ENCODE peak calls at places on chromosomes 12 and 14, in five cellular contexts. M, P, Z, I and N are unnamed samples. For H3K27me3 and H3K4me1, the result is how much of the 10 kb centered on the place peaks cover.

GRCh38 chr12:45324391-45324790 is 108.5 kb downstream of the ANO6 start:
- DNase-seq in M (no peak), P (no peak), Z (no peak), I (no peak), N (no peak)

GRCh38 chr12:28172434-28173030 is 17.7 kb upstream of the CCDC91 start:
- DNase-seq in M (no peak), P (no peak), Z (no peak), I (peak), N (no peak)

GRCh38 chr14:32224731-32225377 is 21.8 kb upstream of the RNU6-8 start:
- DNase-seq in M (no peak), P (no peak), Z (no peak), I (peak), N (no peak)

GRCh38 chr14:99679543-99679942 is 4.6 kb upstream of the CYP46A1 start:
- DNase-seq in M (no peak), P (no peak), Z (no peak), I (no peak), N (no peak)

GRCh38 chr12:31524791-31525495 is 66.0 kb downstream of the DENND5B start:
- DNase-seq in M (no peak), P (no peak), Z (no peak), I (no peak), N (no peak)

GRCh38 chr12:6771509-6772330 is 600 bp upstream of the LAG3 start:
- DNase-seq in M (no peak), P (no peak), Z (no peak), I (no peak), N (no peak)

GRCh38 chr12:1374296-1374695 is 220.1 kb downstream of the FBXL14 start:
- DNase-seq in M (no peak), P (no peak), Z (no peak), I (no peak), N (no peak)

GRCh38 chr14:51209457-51209856 is 30.6 kb upstream of the TMX1 start:
- DNase-seq in M (no peak), P (no peak), Z (no peak), I (no peak), N (no peak)

GRCh38 chr14:89190779-89191513 is 226.1 kb downstream of the FOXN3 start:
- DNase-seq in M (no peak), P (no peak), Z (no peak), I (no peak), N (no peak)

GRCh38 chr12:106000376-106001104 is 138.2 kb downstream of the NUAK1 start:
- DNase-seq in M (no peak), P (no peak), Z (no peak), I (no peak), N (no peak)

GRCh38 chr14:105060751-105061427 is 4.3 kb downstream of the GPR132 start:
- DNase-seq in M (peak), P (peak), Z (peak), I (no peak), N (peak)

GRCh38 chr12:2974560-2974971 is 15.4 kb downstream of the TEAD4 start:
- DNase-seq in M (no peak), P (no peak), Z (no peak), I (no peak), N (no peak)

GRCh38 chr14:91202234-91202974 is 42.1 kb downstream of the GPR68 start:
- DNase-seq in M (peak), P (no peak), Z (no peak), I (no peak), N (peak)

GRCh38 chr12:121036810-121037326 is 2.2 kb downstream of the OASL start:
- DNase-seq in M (no peak), P (no peak), Z (no peak), I (no peak), N (no peak)

GRCh38 chr12:34397591-34398365 is 375.5 kb downstream of the ALG10 start:
- DNase-seq in M (peak), P (peak), Z (no peak), I (no peak), N (peak)

GRCh38 chr12:11719678-11720099 is 70.2 kb downstream of the ETV6 start:
- DNase-seq in M (peak), P (peak), Z (no peak), I (no peak), N (peak)

GRCh38 chr12:69252033-69252432 is 12.7 kb downstream of the CPSF6 start:
- DNase-seq in M (no peak), P (no peak), Z (no peak), I (no peak), N (no peak)

GRCh38 chr12:96448287-96448686 is 41.1 kb upstream of the CFAP54 start:
- DNase-seq in M (no peak), P (no peak), Z (no peak), I (no peak), N (no peak)

GRCh38 chr12:25495336-25496097 is 57.6 kb downstream of the LMNTD1 start:
- DNase-seq in M (no peak), P (no peak), Z (no peak), I (peak), N (no peak)

GRCh38 chr12:108234155-108234554 is 105.0 kb downstream of the CMKLR1 start:
- DNase-seq in M (no peak), P (no peak), Z (no peak), I (no peak), N (no peak)

GRCh38 chr14:57189070-57189469 is 79.6 kb downstream of the EXOC5 start:
- DNase-seq in M (no peak), P (no peak), Z (no peak), I (peak), N (no peak)

GRCh38 chr14:53515264-53515663 is 362.1 kb upstream of the DDHD1 start:
- DNase-seq in M (no peak), P (no peak), Z (no peak), I (no peak), N (no peak)

GRCh38 chr12:124437121-124437520 is 130.3 kb downstream of the NCOR2 start:
- DNase-seq in M (no peak), P (peak), Z (no peak), I (no peak), N (peak)

GRCh38 chr12:72077111-72077820 is 138.6 kb downstream of the TPH2 start:
- DNase-seq in M (no peak), P (no peak), Z (no peak), I (no peak), N (no peak)

GRCh38 chr12:114935658-114936057 is 251.7 kb upstream of the TBX3 start:
- DNase-seq in M (no peak), P (no peak), Z (no peak), I (no peak), N (no peak)

GRCh38 chr12:57477710-57478681 is 1.7 kb downstream of the ARHGAP9 start:
- DNase-seq in M (peak), P (no peak), Z (peak), I (no peak), N (no peak)
- H3K27me3 ChIP-seq in M (under half), P (under half), Z (under half), I (half or more), N (under half)

DNA sequence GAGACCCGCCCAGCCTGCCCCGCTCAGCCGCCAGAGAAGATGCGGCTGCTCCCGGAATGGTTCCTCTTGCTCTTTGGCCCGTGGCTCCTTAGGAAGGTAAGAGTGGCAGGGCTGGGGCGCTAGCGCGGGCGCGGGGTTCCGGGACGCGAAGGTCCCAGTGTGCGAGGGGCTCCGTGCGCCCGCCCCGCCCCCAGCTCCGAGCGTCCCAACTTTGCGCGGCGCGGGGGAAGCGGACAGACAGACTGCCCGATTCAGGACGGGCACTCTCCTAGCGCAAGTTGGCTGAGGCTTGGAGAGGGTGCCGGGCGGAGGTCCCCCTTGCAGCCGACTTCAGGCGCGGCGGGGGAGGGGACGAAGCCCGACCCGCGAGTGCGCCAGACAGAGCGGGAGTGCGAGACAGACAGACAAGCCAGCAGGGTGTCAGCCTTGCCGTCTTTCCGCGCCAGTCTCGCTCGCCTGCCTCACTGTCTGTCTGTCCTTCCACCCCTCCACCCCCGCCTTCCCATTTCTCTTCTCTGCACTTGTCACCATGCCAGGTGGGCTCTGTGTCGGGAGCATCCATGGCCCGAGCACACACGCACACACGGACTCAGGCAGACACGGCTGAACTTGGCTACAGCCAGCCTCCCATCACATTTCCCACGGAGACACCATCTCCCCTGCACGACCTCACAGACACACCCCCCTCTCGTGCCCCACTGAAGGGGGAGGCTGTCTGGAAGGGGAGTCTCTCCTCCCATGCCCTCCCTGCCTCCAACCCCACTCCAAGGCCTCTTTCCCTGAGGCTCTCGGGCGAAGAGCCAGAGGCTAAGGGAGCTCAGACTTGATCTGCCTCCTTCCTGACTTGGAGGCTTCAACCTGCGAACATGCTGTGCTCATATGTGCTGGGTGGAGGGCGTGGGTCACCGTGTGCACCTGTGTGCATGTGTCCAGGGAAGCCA is 607 bp downstream of the NXPH4 start:
- DNase-seq in M (no peak), P (no peak), Z (peak), I (no peak), N (no peak)
- H3K4me1 ChIP-seq in M (half or more), P (under half), Z (under half), I (under half), N (under half)

GRCh38 chr12:52228931-52229330 is 4.1 kb upstream of the KRT7 start:
- DNase-seq in M (peak), P (no peak), Z (no peak), I (no peak), N (no peak)

GRCh38 chr12:52231305-52232232 is 1.5 kb upstream of the KRT7 start:
- DNase-seq in M (peak), P (peak), Z (no peak), I (no peak), N (no peak)

GRCh38 chr12:52229836-52230343 is 3.2 kb upstream of the KRT7 start:
- DNase-seq in M (peak), P (no peak), Z (no peak), I (no peak), N (no peak)

GRCh38 chr12:52232233-52232915 is 669 bp upstream of the KRT7 start:
- DNase-seq in M (peak), P (peak), Z (no peak), I (no peak), N (no peak)

DNA sequence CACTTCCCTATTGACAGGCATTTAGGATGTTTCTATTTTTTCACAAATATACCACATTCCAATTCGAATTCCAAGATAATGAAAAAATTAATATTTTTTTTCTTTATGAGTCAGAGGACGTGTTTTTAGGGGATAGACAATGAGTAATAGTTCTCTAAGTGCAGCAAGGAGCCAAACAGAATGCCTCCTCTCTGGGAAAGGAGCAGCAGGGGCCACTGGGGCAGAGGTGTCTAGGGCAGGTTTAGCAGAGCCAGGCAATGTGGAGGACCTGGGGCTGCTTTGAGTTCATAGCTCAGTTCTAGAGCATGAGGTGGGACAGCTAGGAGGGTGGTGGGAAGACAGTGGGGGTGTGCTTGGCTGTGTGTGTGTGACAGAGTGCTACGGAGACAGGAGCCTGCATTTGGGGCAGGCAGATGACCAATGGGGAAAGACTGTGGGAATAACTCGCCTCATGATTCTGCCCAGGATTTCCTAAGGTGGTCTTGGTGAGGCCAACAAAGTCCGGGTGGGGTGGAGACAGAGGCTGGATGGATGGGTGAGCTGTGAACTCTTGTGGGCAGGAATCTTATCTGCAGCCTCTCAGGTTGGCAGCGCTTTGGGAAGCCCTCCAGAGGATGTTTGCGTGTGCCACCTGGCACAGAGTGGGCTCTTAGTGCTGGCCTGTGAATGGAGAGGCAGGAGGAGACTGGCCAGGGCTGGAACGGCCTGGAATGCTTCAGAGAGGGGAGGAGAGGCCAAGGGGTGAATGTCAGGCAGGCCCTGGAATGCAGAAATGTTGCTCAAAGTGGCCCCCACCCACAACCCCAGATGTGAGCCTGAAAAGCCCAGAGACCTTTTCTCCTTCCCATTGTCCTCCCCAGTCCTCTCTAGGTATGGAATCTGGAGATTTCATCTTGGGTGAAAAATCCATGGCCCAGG is 2.4 kb upstream of the KRT7 start:
- DNase-seq in M (peak), P (peak), Z (no peak), I (no peak), N (no peak)
- H3K4me3 ChIP-seq in M (no peak), P (no peak), Z (no peak), I (no peak), N (no peak)

GRCh38 chr14:101116486-101117130 is 213.1 kb upstream of the RTL1 start:
- DNase-seq in M (no peak), P (no peak), Z (no peak), I (no peak), N (no peak)
- H3K27me3 ChIP-seq in M (under half), P (under half), Z (under half), I (half or more), N (under half)

DNA sequence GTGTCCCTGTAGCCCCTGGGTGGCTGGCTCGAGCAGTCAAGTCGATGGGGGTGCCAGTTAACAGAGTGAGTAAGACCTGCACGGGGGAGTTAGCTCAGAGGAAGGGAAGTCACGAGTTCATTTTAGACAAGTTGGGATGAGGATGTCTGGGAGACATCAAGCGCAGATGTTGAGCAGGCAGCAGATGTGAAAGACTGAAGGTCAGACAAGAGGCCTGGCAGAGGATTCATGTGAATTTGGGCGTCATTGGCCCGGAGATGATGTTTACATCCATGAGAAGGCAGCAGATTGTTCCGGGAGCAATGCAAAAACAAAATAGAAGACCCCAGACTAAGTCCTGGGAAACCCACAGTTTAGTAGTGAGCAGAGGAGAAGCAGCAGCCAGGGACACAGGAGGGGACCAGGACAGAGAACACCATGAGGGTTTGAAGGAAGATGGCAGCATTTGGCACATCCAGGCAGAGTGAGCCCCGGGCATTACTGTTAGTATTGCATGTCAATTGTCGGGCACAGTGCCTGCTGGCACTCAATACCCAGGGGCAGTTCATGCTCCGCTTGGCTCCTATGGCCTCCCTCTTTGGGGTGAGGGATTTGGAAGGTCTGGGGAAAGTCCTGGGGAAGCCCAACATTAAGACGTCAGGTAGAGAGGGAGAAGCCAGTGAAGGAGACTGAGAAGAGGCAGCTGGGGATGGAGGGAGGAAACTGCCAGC is 15.1 kb downstream of the LTBP2 start:
- DNase-seq in M (no peak), P (peak), Z (no peak), I (no peak), N (peak)
- H3K4me1 ChIP-seq in M (under half), P (half or more), Z (under half), I (under half), N (under half)

GRCh38 chr12:118374126-118374725 is 1.5 kb upstream of the TAOK3 start:
- DNase-seq in M (no peak), P (no peak), Z (no peak), I (no peak), N (no peak)
- H3K4me3 ChIP-seq in M (no peak), P (no peak), Z (no peak), I (peak), N (no peak)

DNA sequence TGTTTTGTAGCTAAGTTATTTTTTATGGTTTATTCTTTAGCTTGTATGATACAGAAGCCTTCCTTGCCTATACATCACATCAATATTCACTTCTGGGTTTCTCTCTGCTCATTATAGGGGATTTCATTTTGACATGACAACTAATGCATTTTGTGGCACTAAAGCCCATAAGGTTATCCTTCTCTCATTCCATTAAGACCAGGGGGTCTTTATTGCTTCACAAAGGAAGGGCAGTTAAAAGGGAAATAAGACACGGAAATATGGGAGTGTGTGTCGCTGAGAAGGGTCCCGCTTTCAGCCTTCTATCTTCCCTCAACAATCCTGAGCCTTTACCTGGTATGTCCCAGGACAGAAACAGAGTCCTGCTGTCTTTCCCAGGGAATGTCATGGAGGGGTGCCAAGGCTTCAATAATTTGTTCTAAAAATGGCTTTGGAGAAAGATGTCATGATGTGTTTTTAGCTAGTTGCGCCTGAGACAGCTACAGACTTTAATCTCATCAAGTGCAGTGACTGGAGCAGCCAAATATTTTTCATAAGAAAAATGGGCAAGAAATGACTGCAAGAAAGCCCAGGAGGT is 1145.4 kb upstream of the TMEM132C start:
- DNase-seq in M (no peak), P (no peak), Z (no peak), I (no peak), N (no peak)
- H3K27me3 ChIP-seq in M (under half), P (under half), Z (under half), I (under half), N (under half)

DNA sequence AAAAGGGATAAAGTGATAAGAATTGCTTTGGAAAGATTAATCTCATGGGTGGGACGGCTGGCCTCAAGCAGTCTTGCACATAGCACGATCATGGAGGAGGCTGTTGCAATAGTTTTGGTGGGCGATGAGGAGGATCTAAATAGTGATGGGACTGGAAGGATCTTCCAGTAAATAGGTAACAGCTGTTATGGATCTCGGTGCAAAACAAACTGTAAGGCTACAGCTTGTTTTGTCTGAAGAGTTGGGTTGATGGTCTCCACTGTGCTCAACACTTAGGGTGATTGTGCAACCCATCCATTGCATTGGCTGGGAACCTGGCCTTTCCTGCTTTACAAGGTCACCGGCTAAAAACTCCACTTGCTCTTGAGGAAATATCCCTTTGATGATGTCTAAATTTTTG is 21.0 kb downstream of the IGF1 start:
- DNase-seq in M (no peak), P (no peak), Z (no peak), I (no peak), N (no peak)
- H3K4me1 ChIP-seq in M (under half), P (under half), Z (under half), I (under half), N (under half)

DNA sequence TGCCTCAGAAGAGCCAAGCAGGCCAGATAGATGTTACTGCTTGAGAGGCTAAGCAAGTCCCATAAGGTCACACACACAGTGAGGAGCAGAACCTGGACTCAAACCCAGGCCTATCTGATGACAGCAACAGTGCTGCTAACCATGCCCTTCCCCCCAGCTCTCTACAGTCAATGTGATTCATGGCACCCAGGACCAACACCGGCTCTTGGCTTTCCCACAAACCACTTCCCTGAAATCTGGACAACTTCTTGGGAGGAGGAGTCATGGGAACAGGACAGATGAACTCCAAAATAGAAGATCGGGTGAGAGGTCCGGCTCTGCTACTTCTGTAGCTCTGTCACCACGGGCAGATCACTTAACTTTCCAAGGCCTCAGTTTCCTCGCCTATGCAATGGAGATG is 716 bp upstream of the PTGDR start:
- DNase-seq in M (no peak), P (no peak), Z (no peak), I (no peak), N (no peak)
- H3K4me3 ChIP-seq in M (no peak), P (no peak), Z (peak), I (no peak), N (no peak)